ENCODE peak calls at places on chromosomes 13 and 19, in eight cellular contexts. Z is H4, X is HTR-8/SVneo, U is GM06990, K is Ammon's horn, H is cardiac septum, E is left ventricle myocardium superior, D is Peyer's patch. Y is an unnamed sample.

GRCh38 chr19:3463039-3463958 is 17.0 kb downstream of the SMIM24 start:
- DNase-seq in Z (no peak), H (no peak), X (no peak), D (no peak), E (no peak), K (no peak), U (no peak), Y (no peak)

GRCh38 chr13:60617863-60618733 is 221.1 kb downstream of the TDRD3 start:
- DNase-seq in D (no peak), Z (peak), E (no peak), U (no peak), X (no peak), H (no peak), K (peak), Y (no peak)

GRCh38 chr19:58476498-58477015 is 405 bp downstream of the ZNF446 start:
- DNase-seq in U (no peak), H (no peak), X (no peak), D (no peak), E (no peak), Z (no peak), K (no peak), Y (no peak)

GRCh38 chr13:111262281-111262680 is 58.2 kb upstream of the TEX29 start:
- DNase-seq in H (no peak), U (no peak), K (no peak), E (no peak), D (no peak), X (no peak), Z (no peak), Y (no peak)

GRCh38 chr13:50167224-50167947 is 152.1 kb downstream of the KCNRG start:
- DNase-seq in H (no peak), E (no peak), K (no peak), X (no peak), Z (no peak), D (no peak), U (no peak), Y (no peak)

GRCh38 chr13:23695196-23695595 is 125.0 kb downstream of the TNFRSF19 start:
- DNase-seq in U (no peak), D (no peak), Z (no peak), X (no peak), K (no peak), H (no peak), E (no peak), Y (no peak)

GRCh38 chr13:27183561-27184147 is 12.0 kb upstream of the USP12 start:
- DNase-seq in E (no peak), X (no peak), U (no peak), D (no peak), H (no peak), K (no peak), Z (peak), Y (no peak)

GRCh38 chr13:79155883-79156282 is 250.2 kb downstream of the RBM26 start:
- DNase-seq in U (no peak), Z (no peak), K (no peak), E (no peak), X (no peak), D (no peak), H (no peak), Y (no peak)

GRCh38 chr13:110306960-110307696 is at the start of the genes COL4A1 and COL4A2:
- DNase-seq in Z (no peak), D (peak), K (no peak), H (peak), X (peak), U (no peak), E (peak), Y (peak)

GRCh38 chr13:40777166-40777956 is 6.4 kb upstream of the MRPS31 start:
- DNase-seq in H (no peak), K (peak), D (no peak), Z (peak), X (peak), U (peak), E (no peak), Y (peak)

GRCh38 chr19:40811478-40812341 is 12.7 kb downstream of the EGLN2 start:
- DNase-seq in X (no peak), D (no peak), K (peak), E (peak), Z (no peak), H (no peak), U (no peak), Y (no peak)

GRCh38 chr13:30319703-30320102 is 12.4 kb upstream of the KATNAL1 start:
- DNase-seq in D (no peak), K (peak), X (no peak), E (no peak), Z (no peak), H (no peak), U (no peak), Y (no peak)

GRCh38 chr19:18645035-18645511 is 8.2 kb downstream of the KLHL26 start:
- DNase-seq in E (peak), H (no peak), X (no peak), Z (no peak), D (no peak), U (no peak), K (peak), Y (no peak)

GRCh38 chr19:47315125-47315821 is 5.6 kb downstream of the C5AR1 start:
- DNase-seq in H (peak), D (no peak), K (peak), E (peak), Z (peak), X (peak), U (no peak), Y (no peak)

GRCh38 chr19:39823693-39824092 is 10.3 kb downstream of the DYRK1B start:
- DNase-seq in H (peak), U (no peak), E (no peak), X (no peak), K (no peak), Z (no peak), D (no peak), Y (no peak)

GRCh38 chr19:51799311-51799997 is 4.5 kb downstream of the FPR3 start:
- DNase-seq in E (peak), H (peak), Z (peak), U (no peak), D (no peak), K (peak), X (peak), Y (no peak)

GRCh38 chr13:86193281-86193680 is 394.1 kb upstream of the SLITRK6 start:
- DNase-seq in X (no peak), K (no peak), U (no peak), E (no peak), Z (no peak), D (no peak), H (no peak), Y (no peak)

GRCh38 chr13:79404361-79404760 is 1.7 kb downstream of the RBM26 start:
- DNase-seq in H (no peak), Z (no peak), U (no peak), E (no peak), X (no peak), D (no peak), K (no peak), Y (no peak)

GRCh38 chr13:100461309-100462035 is 127.1 kb downstream of the GGACT start:
- DNase-seq in X (no peak), E (no peak), U (no peak), H (no peak), K (no peak), Z (no peak), D (no peak), Y (no peak)

GRCh38 chr13:26759907-26760834 is at the start of gene GPR12:
- DNase-seq in K (peak), Z (no peak), X (no peak), U (no peak), D (no peak), H (no peak), E (no peak), Y (no peak)

GRCh38 chr19:2215281-2215751 is 20.8 kb downstream of the PLEKHJ1 start:
- DNase-seq in K (no peak), U (no peak), X (no peak), E (no peak), D (no peak), H (no peak), Z (no peak), Y (no peak)

GRCh38 chr19:900302-901111 is 7.2 kb downstream of the RNU6-9 start:
- DNase-seq in H (no peak), U (peak), D (peak), K (no peak), X (no peak), Z (no peak), E (no peak), Y (no peak)

GRCh38 chr13:68046900-68047299 is 816.8 kb upstream of the PCDH9 start:
- DNase-seq in H (no peak), E (no peak), K (no peak), X (no peak), U (no peak), D (no peak), Z (no peak), Y (no peak)

GRCh38 chr19:38030681-38031422 is 123.8 kb downstream of the SIPA1L3 start:
- DNase-seq in Z (no peak), H (no peak), D (no peak), X (no peak), K (no peak), E (no peak), U (no peak), Y (no peak)

GRCh38 chr13:52061587-52061986 is 37.1 kb downstream of the UTP14C start:
- DNase-seq in E (no peak), K (no peak), X (no peak), Z (no peak), H (no peak), D (no peak), U (no peak), Y (no peak)

GRCh38 chr19:50414850-50415660 is 3.7 kb upstream of the SPIB start:
- DNase-seq in X (peak), K (peak), E (peak), D (peak), H (peak), U (peak), Z (peak), Y (no peak)

Y was measured in NCI-H1105.